ENCODE peak calls at places on chromosomes 13 and 19, in nine cellular contexts. Z, K, C, U, E, J, S, X and W are unnamed samples.
A peak's percentile ranks its signal among the peaks of the same experiment; 100 is the strongest.

GRCh38 chr13:71242191-71242590 is 624.8 kb downstream of the DACH1 start:
- DNase-seq in S (no peak), U (peak; percentile 7), E (no peak), K (peak; percentile 59), J (no peak), X (no peak), C (no peak), Z (peak; percentile 77), W (no peak)

GRCh38 chr13:110332750-110333149 is 25.7 kb downstream of the COL4A2 start:
- DNase-seq in J (peak; percentile 83), X (no peak), C (no peak), K (no peak), U (no peak), S (no peak), Z (no peak), E (no peak), W (no peak)

GRCh38 chr13:44930280-44930679 is 59.0 kb downstream of the NUFIP1 start:
- DNase-seq in C (no peak), S (no peak), U (no peak), E (no peak), K (no peak), Z (no peak), J (peak; percentile 20), X (no peak), W (no peak)

GRCh38 chr13:42478531-42479156 is 95.3 kb upstream of the TNFSF11 start:
- DNase-seq in K (no peak), J (peak; percentile 10), S (no peak), Z (peak; percentile 16), C (no peak), U (peak; percentile 59), X (no peak), E (peak; percentile 73), W (no peak)

GRCh38 chr13:74464656-74465055 is 330.5 kb upstream of the KLF12 start:
- DNase-seq in E (no peak), J (peak; percentile 61), U (no peak), Z (no peak), X (no peak), K (no peak), C (no peak), S (no peak), W (no peak)

GRCh38 chr19:10412257-10412977 is 7.9 kb upstream of the PDE4A start:
- DNase-seq in S (no peak), J (no peak), K (no peak), C (no peak), X (no peak), U (no peak), Z (no peak), E (no peak), W (no peak)

GRCh38 chr19:10835754-10836477 is at the start of gene TMED1:
- DNase-seq in X (peak; percentile 99), Z (peak; percentile 100), U (peak; percentile 100), J (peak; percentile 99), S (peak; percentile 100), K (peak; percentile 87), E (peak; percentile 100), C (peak; percentile 96), W (peak; percentile 95)

GRCh38 chr19:6890938-6891337 is 3.6 kb downstream of the ADGRE1 start:
- DNase-seq in J (no peak), X (no peak), K (no peak), C (no peak), U (no peak), S (no peak), Z (no peak), E (no peak), W (no peak)

GRCh38 chr13:33355470-33355869 is 69.9 kb upstream of the STARD13 start:
- DNase-seq in S (no peak), J (no peak), Z (no peak), K (no peak), X (no peak), E (no peak), C (no peak), U (peak; percentile 85), W (no peak)

GRCh38 chr19:17328517-17329060 is 6.1 kb downstream of the ANO8 start:
- DNase-seq in U (no peak), J (no peak), X (no peak), C (no peak), E (no peak), Z (no peak), K (no peak), S (no peak), W (no peak)

GRCh38 chr13:65497265-65497664 is 1732.9 kb downstream of the PCDH9 start:
- DNase-seq in C (no peak), J (no peak), X (no peak), Z (peak; percentile 63), S (no peak), U (no peak), K (no peak), E (peak; percentile 2), W (peak; percentile 28)

GRCh38 chr13:23753523-23753922 is 135.7 kb downstream of the MIPEP start:
- DNase-seq in K (no peak), X (no peak), S (no peak), U (peak; percentile 15), E (peak; percentile 47), Z (peak; percentile 56), J (peak; percentile 15), C (no peak), W (no peak)

GRCh38 chr19:1933245-1933644 is 7.7 kb upstream of the CSNK1G2 start:
- DNase-seq in Z (no peak), J (no peak), E (no peak), U (no peak), C (no peak), K (no peak), X (no peak), S (no peak), W (no peak)

GRCh38 chr19:35903550-35904179 is 1.3 kb downstream of the HCST start:
- DNase-seq in K (no peak), E (peak; percentile 93), C (peak; percentile 75), X (peak; percentile 31), S (peak; percentile 90), J (no peak), Z (peak; percentile 81), U (peak; percentile 73), W (no peak)

GRCh38 chr19:1782501-1782900 is 29.2 kb downstream of the ONECUT3 start:
- DNase-seq in Z (no peak), S (no peak), J (peak; percentile 83), U (no peak), X (no peak), E (no peak), K (no peak), C (no peak), W (no peak)

GRCh38 chr19:35995655-35995993 is 636 bp downstream of the SDHAF1 start:
- DNase-seq in E (peak; percentile 82), Z (peak; percentile 53), S (peak; percentile 80), J (peak; percentile 23), U (peak; percentile 58), X (no peak), K (no peak), C (no peak), W (no peak)

GRCh38 chr19:33641956-33642498 is 20.3 kb downstream of the CHST8 start:
- DNase-seq in Z (no peak), X (no peak), K (no peak), C (no peak), E (no peak), S (peak; percentile 37), U (no peak), J (no peak), W (no peak)

GRCh38 chr13:45349438-45349837 is 8.5 kb upstream of the TPT1 start:
- DNase-seq in E (no peak), S (no peak), K (no peak), C (no peak), Z (no peak), X (no peak), U (no peak), J (peak; percentile 49), W (no peak)

GRCh38 chr13:99471231-99472202 is 29.8 kb upstream of the TM9SF2 start:
- DNase-seq in E (no peak), J (no peak), U (peak; percentile 30), Z (no peak), C (no peak), S (no peak), K (no peak), X (no peak), W (no peak)

GRCh38 chr19:12985049-12985776 is 10.1 kb upstream of the NFIX start:
- DNase-seq in U (no peak), S (no peak), Z (peak; percentile 63), K (no peak), X (no peak), C (no peak), J (peak; percentile 98), E (no peak), W (no peak)

GRCh38 chr13:78593129-78593528 is 10.2 kb downstream of the POU4F1 start:
- DNase-seq in C (no peak), E (no peak), J (no peak), Z (no peak), U (no peak), X (no peak), S (no peak), K (no peak), W (no peak)

GRCh38 chr19:17075860-17076538 is 422 bp downstream of the MYO9B start:
- DNase-seq in J (peak; percentile 19), C (no peak), U (peak; percentile 31), Z (peak; percentile 55), S (peak; percentile 67), X (no peak), E (peak; percentile 84), K (no peak), W (no peak)

GRCh38 chr13:73893833-73894232 is 240.4 kb downstream of the KLF12 start:
- DNase-seq in Z (no peak), S (no peak), X (no peak), J (no peak), U (no peak), E (peak; percentile 29), K (no peak), C (no peak), W (no peak)